ENCODE peak calls at places on chromosomes 3 and 15, in six cellular contexts. B is GM12891, F is K562, P is GM12878, N is HepG2, L is H1. V is an unnamed sample.

GRCh38 chr15:69067296-69067695 is 52.8 kb downstream of the NOX5 start:
- DNase-seq in B (no peak), F (no peak), P (no peak), N (no peak), L (no peak), V (no peak)

GRCh38 chr3:143559291-143559690 is 289.0 kb downstream of the SLC9A9 start:
- DNase-seq in B (no peak), F (no peak), P (no peak), N (no peak), L (no peak), V (no peak)

GRCh38 chr3:19702416-19703078 is 231.5 kb downstream of the EFHB start:
- DNase-seq in B (no peak), F (no peak), P (no peak), N (no peak), L (no peak), V (no peak)

GRCh38 chr3:56975562-56975961 is 84.9 kb upstream of the SPATA12 start:
- DNase-seq in B (no peak), F (no peak), P (no peak), N (no peak), L (no peak), V (no peak)

GRCh38 chr3:157786618-157787017 is 283.4 kb upstream of the VEPH1 start:
- DNase-seq in B (no peak), F (no peak), P (no peak), N (no peak), L (no peak), V (no peak)

GRCh38 chr3:195896361-195897080 is 11.8 kb downstream of the TNK2 start:
- DNase-seq in B (no peak), F (peak; percentile 43), P (no peak), N (no peak), L (no peak), V (no peak)

GRCh38 chr3:114417265-114417664 is 123.4 kb downstream of the TIGIT start:
- DNase-seq in B (no peak), F (no peak), P (no peak), N (no peak), L (no peak), V (no peak)

GRCh38 chr3:176587089-176587488 is 610.2 kb downstream of the TBL1XR1 start:
- DNase-seq in B (no peak), F (no peak), P (no peak), N (no peak), L (no peak), V (no peak)

GRCh38 chr15:40233727-40234577 is 4.9 kb upstream of the PAK6 start:
- DNase-seq in B (no peak), F (no peak), P (no peak), N (no peak), L (no peak), V (no peak)

GRCh38 chr3:38274864-38275649 is 7.0 kb upstream of the SLC22A14 start:
- DNase-seq in B (no peak), F (peak; percentile 33), P (no peak), N (no peak), L (no peak), V (no peak)

GRCh38 chr3:4744405-4745239 is 234.6 kb upstream of the BHLHE40 start:
- DNase-seq in B (no peak), F (no peak), P (no peak), N (peak; percentile 89), L (no peak), V (no peak)

GRCh38 chr3:65024148-65024547 is 336.3 kb upstream of the ADAMTS9 start:
- DNase-seq in B (no peak), F (no peak), P (no peak), N (no peak), L (no peak), V (no peak)

GRCh38 chr3:120848503-120848902 is 59.5 kb upstream of the STXBP5L start:
- DNase-seq in B (no peak), F (no peak), P (no peak), N (no peak), L (no peak), V (no peak)

GRCh38 chr15:85667491-85668424 is 127.0 kb downstream of the KLHL25 start:
- DNase-seq in B (no peak), F (no peak), P (no peak), N (peak; percentile 53), L (no peak), V (no peak)

GRCh38 chr3:53238051-53238850 is 17.6 kb downstream of the TKT start:
- DNase-seq in B (no peak), F (no peak), P (no peak), N (peak; percentile 80), L (no peak), V (no peak)

GRCh38 chr3:37745079-37745478 is 116.6 kb upstream of the CTDSPL start:
- DNase-seq in B (no peak), F (no peak), P (no peak), N (no peak), L (no peak), V (no peak)

GRCh38 chr3:136378011-136378410 is 127.9 kb downstream of the PCCB start:
- DNase-seq in B (no peak), F (no peak), P (no peak), N (no peak), L (no peak), V (no peak)

GRCh38 chr15:41917767-41918430 is 24.0 kb upstream of the SPTBN5 start:
- DNase-seq in B (no peak), F (peak; percentile 59), P (no peak), N (no peak), L (no peak), V (no peak)

GRCh38 chr3:113084777-113085176 is 94.0 kb downstream of the GTPBP8 start:
- DNase-seq in B (no peak), F (no peak), P (no peak), N (no peak), L (no peak), V (no peak)

GRCh38 chr3:131704084-131704483 is 201.3 kb upstream of the MRPL3 start:
- DNase-seq in B (no peak), F (no peak), P (no peak), N (no peak), L (no peak), V (no peak)

GRCh38 chr3:63278171-63278999 is at the start of gene SYNPR:
- DNase-seq in B (no peak), F (no peak), P (no peak), N (no peak), L (no peak), V (no peak)

GRCh38 chr3:49530231-49530630 is 24.0 kb upstream of the BSN start:
- DNase-seq in B (no peak), F (no peak), P (no peak), N (no peak), L (no peak), V (no peak)

GRCh38 chr3:127607675-127608361 is 9.6 kb downstream of the MCM2 start:
- DNase-seq in B (no peak), F (no peak), P (no peak), N (no peak), L (no peak), V (no peak)

GRCh38 chr3:129323651-129324294 is 45.1 kb downstream of the HMCES start:
- DNase-seq in B (peak; percentile 77), F (peak; percentile 31), P (no peak), N (no peak), L (no peak), V (peak; percentile 81)

GRCh38 chr3:189748046-189748445 is 116.9 kb downstream of the TP63 start:
- DNase-seq in B (no peak), F (no peak), P (no peak), N (no peak), L (no peak), V (no peak)

GRCh38 chr15:45205192-45205591 is 17.4 kb upstream of the SHF start:
- DNase-seq in B (no peak), F (peak; percentile 45), P (peak; percentile 16), N (peak; percentile 67), L (no peak), V (no peak)

GRCh38 chr15:64846246-64846645 is 4.5 kb downstream of the PLEKHO2 start:
- DNase-seq in B (no peak), F (no peak), P (no peak), N (no peak), L (no peak), V (no peak)

GRCh38 chr3:46908294-46908985 is 30.9 kb downstream of the PTH1R start:
- DNase-seq in B (no peak), F (no peak), P (no peak), N (no peak), L (no peak), V (no peak)

GRCh38 chr3:161474139-161474538 is 22.5 kb upstream of the OTOL1 start:
- DNase-seq in B (no peak), F (no peak), P (no peak), N (no peak), L (no peak), V (no peak)

DNA sequence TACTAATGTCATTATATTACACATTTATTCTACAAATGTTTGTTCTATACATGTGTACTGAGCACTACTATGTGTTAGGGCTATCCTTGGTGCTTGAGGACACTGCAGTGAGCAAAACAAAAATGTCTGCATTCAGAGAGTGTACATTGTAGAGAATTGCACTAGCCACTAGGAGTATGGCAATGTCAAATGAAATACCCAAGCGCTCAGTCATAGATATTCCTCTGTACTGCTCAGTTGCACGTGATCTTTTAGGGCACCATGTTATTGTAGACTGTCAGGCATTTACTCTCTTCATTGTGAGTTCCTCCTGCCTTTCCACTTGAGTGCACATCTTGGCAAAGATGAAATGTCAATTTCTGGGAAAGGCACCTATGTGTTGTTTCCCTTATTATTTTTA is 36.8 kb downstream of the FNDC3B start:
- DNase-seq in B (no peak), F (no peak), P (no peak), N (no peak), L (no peak), V (no peak)
- TF ChIP-seq TAF1 in B (no peak), F (no peak), P (no peak), N (no peak), L (no peak), V (no peak)

GRCh38 chr3:14141144-14141543 is 16.3 kb downstream of the TMEM43 start:
- DNase-seq in B (no peak), F (no peak), P (no peak), N (no peak), L (no peak), V (no peak)
- TF ChIP-seq POLR2A in B (no peak), F (peak; percentile 21), P (no peak), N (no peak), L (no peak), V (no peak)

GRCh38 chr3:117874028-117874765 is 1160.4 kb downstream of the IGSF11 start:
- DNase-seq in B (no peak), F (no peak), P (no peak), N (no peak), L (no peak), V (no peak)

GRCh38 chr3:117871934-117872333 is 1162.4 kb downstream of the TUSC7 start:
- DNase-seq in B (no peak), F (no peak), P (no peak), N (no peak), L (no peak), V (no peak)

GRCh38 chr3:117875887-117876286 is 1158.8 kb downstream of the IGSF11 start:
- DNase-seq in B (no peak), F (no peak), P (no peak), N (no peak), L (no peak), V (no peak)

GRCh38 chr3:117873236-117873635 is 1161.4 kb downstream of the IGSF11 start:
- DNase-seq in B (no peak), F (no peak), P (no peak), N (no peak), L (no peak), V (no peak)

GRCh38 chr3:117874904-117875874 is 1159.5 kb downstream of the IGSF11 start:
- DNase-seq in B (no peak), F (no peak), P (no peak), N (no peak), L (no peak), V (no peak)
- TF ChIP-seq POLR2AphosphoS5 in B (no peak), F (no peak), P (no peak), N (no peak), L (no peak), V (no peak)

GRCh38 chr15:32849769-32850668 is 132.2 kb downstream of the GREM1 start:
- DNase-seq in B (no peak), F (no peak), P (no peak), N (no peak), L (no peak), V (no peak)
- TF ChIP-seq TAF1 in B (no peak), F (no peak), P (no peak), N (no peak), L (no peak), V (no peak)

V was measured in GM12892.